ENCODE peak calls at places on chromosomes 2 and 18, in four cellular contexts. One of them, this sample, is unnamed.

GRCh38 chr2:158670292-158670691 is 124.8 kb upstream of the DAPL1 start:
- DNase-seq in GM12878: no peak
- DNase-seq in HepG2: peak
- DNase-seq in K562: no peak
- DNase-seq in this sample: no peak

GRCh38 chr2:198062826-198063225 is 258.4 kb downstream of the PLCL1 start:
- DNase-seq in GM12878: no peak
- DNase-seq in HepG2: no peak
- DNase-seq in K562: no peak
- DNase-seq in this sample: no peak

GRCh38 chr2:9112079-9112721 is 94.4 kb upstream of the ASAP2 start:
- DNase-seq in GM12878: no peak
- DNase-seq in HepG2: no peak
- DNase-seq in K562: peak
- DNase-seq in this sample: peak

GRCh38 chr2:150280255-150280654 is 207.2 kb downstream of the RND3 start:
- DNase-seq in GM12878: no peak
- DNase-seq in HepG2: no peak
- DNase-seq in K562: no peak
- DNase-seq in this sample: no peak

GRCh38 chr18:51447943-51448342 is 250.5 kb upstream of the MEX3C start:
- DNase-seq in GM12878: no peak
- DNase-seq in HepG2: no peak
- DNase-seq in K562: no peak
- DNase-seq in this sample: no peak

GRCh38 chr2:20170646-20171250 is 54.2 kb downstream of the SDC1 start:
- DNase-seq in GM12878: no peak
- DNase-seq in HepG2: no peak
- DNase-seq in K562: no peak
- DNase-seq in this sample: no peak

GRCh38 chr2:53994735-53995538 is 24.1 kb upstream of the PSME4 start:
- DNase-seq in GM12878: no peak
- DNase-seq in HepG2: no peak
- DNase-seq in K562: no peak
- DNase-seq in this sample: no peak

GRCh38 chr2:51065276-51065675 is 33.3 kb upstream of the NRXN1 start:
- DNase-seq in GM12878: no peak
- DNase-seq in HepG2: no peak
- DNase-seq in K562: no peak
- DNase-seq in this sample: no peak

GRCh38 chr2:78418041-78418440 is 607.5 kb upstream of the REG3G start:
- DNase-seq in GM12878: no peak
- DNase-seq in HepG2: no peak
- DNase-seq in K562: no peak
- DNase-seq in this sample: no peak

GRCh38 chr18:27109403-27109802 is 75.7 kb downstream of the CHST9 start:
- DNase-seq in GM12878: no peak
- DNase-seq in HepG2: no peak
- DNase-seq in K562: no peak
- DNase-seq in this sample: no peak

GRCh38 chr2:53985646-53986045 is 14.9 kb upstream of the PSME4 start:
- DNase-seq in GM12878: no peak
- DNase-seq in HepG2: peak
- DNase-seq in K562: no peak
- DNase-seq in this sample: no peak

GRCh38 chr2:159971365-159972122 is 90.9 kb downstream of the PLA2R1 start:
- DNase-seq in GM12878: no peak
- DNase-seq in HepG2: no peak
- DNase-seq in K562: no peak
- DNase-seq in this sample: no peak

GRCh38 chr2:170434900-170435640 is 257.1 kb downstream of the MYO3B start:
- DNase-seq in GM12878: peak
- DNase-seq in HepG2: peak
- DNase-seq in K562: no peak
- DNase-seq in this sample: no peak

GRCh38 chr2:201151127-201152074 is 31.5 kb upstream of the CASP10 start:
- DNase-seq in GM12878: no peak
- DNase-seq in HepG2: peak
- DNase-seq in K562: no peak
- DNase-seq in this sample: peak

GRCh38 chr2:159904565-159905281 is 106.7 kb upstream of the CD302 start:
- DNase-seq in GM12878: no peak
- DNase-seq in HepG2: no peak
- DNase-seq in K562: peak
- DNase-seq in this sample: peak

GRCh38 chr2:152098033-152098797 is 629 bp downstream of the CACNB4 start:
- DNase-seq in GM12878: no peak
- DNase-seq in HepG2: no peak
- DNase-seq in K562: no peak
- DNase-seq in this sample: peak

GRCh38 chr18:48540329-48541025 is 1.6 kb downstream of the CTIF start:
- DNase-seq in GM12878: no peak
- DNase-seq in HepG2: peak
- DNase-seq in K562: peak
- DNase-seq in this sample: peak

GRCh38 chr18:692841-693240 is 19.6 kb downstream of the ENOSF1 start:
- DNase-seq in GM12878: no peak
- DNase-seq in HepG2: no peak
- DNase-seq in K562: no peak
- DNase-seq in this sample: no peak

GRCh38 chr2:40488927-40489677 is 37.2 kb upstream of the SLC8A1 start:
- DNase-seq in GM12878: no peak
- DNase-seq in HepG2: no peak
- DNase-seq in K562: no peak
- DNase-seq in this sample: no peak

GRCh38 chr2:98295721-98296414 is 50.4 kb upstream of the CNGA3 start:
- DNase-seq in GM12878: no peak
- DNase-seq in HepG2: no peak
- DNase-seq in K562: peak
- DNase-seq in this sample: no peak

GRCh38 chr18:7896164-7896563 is 329.0 kb downstream of the PTPRM start:
- DNase-seq in GM12878: no peak
- DNase-seq in HepG2: no peak
- DNase-seq in K562: no peak
- DNase-seq in this sample: no peak

GRCh38 chr18:13179566-13180113 is 38.9 kb upstream of the LDLRAD4 start:
- DNase-seq in GM12878: no peak
- DNase-seq in HepG2: peak
- DNase-seq in K562: no peak
- DNase-seq in this sample: no peak

GRCh38 chr2:190862591-190862991 is 18.0 kb upstream of the GLS start:
- DNase-seq in GM12878: no peak
- DNase-seq in HepG2: no peak
- DNase-seq in K562: no peak
- DNase-seq in this sample: no peak

GRCh38 chr2:212392048-212392447 is 146.6 kb downstream of the ERBB4 start:
- DNase-seq in GM12878: no peak
- DNase-seq in HepG2: no peak
- DNase-seq in K562: no peak
- DNase-seq in this sample: no peak

GRCh38 chr2:175955168-175955567 is 46.9 kb downstream of the LNPK start:
- DNase-seq in GM12878: no peak
- DNase-seq in HepG2: no peak
- DNase-seq in K562: peak
- DNase-seq in this sample: no peak

GRCh38 chr2:71927757-71928715 is 219.6 kb downstream of the CYP26B1 start:
- DNase-seq in GM12878: no peak
- DNase-seq in HepG2: no peak
- DNase-seq in K562: no peak
- DNase-seq in this sample: no peak

GRCh38 chr2:38743672-38744398 is 7.3 kb downstream of the SRSF7 start:
- DNase-seq in GM12878: no peak
- DNase-seq in HepG2: no peak
- DNase-seq in K562: no peak
- DNase-seq in this sample: no peak

GRCh38 chr2:134647607-134648256 is 71.1 kb downstream of the TMEM163 start:
- DNase-seq in GM12878: no peak
- DNase-seq in HepG2: no peak
- DNase-seq in K562: no peak
- DNase-seq in this sample: no peak

GRCh38 chr2:48812376-48812775 is 56.9 kb upstream of the LHCGR start:
- DNase-seq in GM12878: no peak
- DNase-seq in HepG2: no peak
- DNase-seq in K562: no peak
- DNase-seq in this sample: no peak

GRCh38 chr2:148525130-148525529 is 119.4 kb upstream of the EPC2 start:
- DNase-seq in GM12878: no peak
- DNase-seq in HepG2: no peak
- DNase-seq in K562: no peak
- DNase-seq in this sample: no peak

DNA sequence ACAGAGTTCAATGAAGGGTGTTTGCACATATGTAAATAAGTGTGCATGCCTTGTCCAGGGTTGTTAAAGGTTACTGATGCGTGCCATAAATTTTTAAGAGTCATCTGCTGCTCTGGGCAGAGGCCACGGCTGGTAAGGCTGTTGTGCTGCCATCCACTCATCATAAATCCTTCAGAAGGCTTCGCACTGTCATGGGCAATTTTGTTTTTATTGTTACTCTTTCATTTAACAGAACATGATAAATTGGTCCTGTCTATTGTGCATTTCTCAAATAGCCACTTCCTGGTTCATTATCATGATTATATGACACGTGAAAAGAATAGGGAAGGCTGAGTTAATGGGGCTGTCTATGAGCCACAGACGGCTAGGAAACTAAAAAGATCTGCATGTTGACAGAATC is 634.3 kb upstream of the SOX11 start:
- DNase-seq in GM12878: no peak
- DNase-seq in HepG2: no peak
- DNase-seq in K562: no peak
- DNase-seq in this sample: no peak
- TF ChIP-seq CHD2 in GM12878: no peak
- TF ChIP-seq CHD2 in HepG2: no peak
- TF ChIP-seq CHD2 in K562: no peak
- TF ChIP-seq CHD2 in this sample: no peak

GRCh38 chr2:168345601-168346000 is 98.2 kb upstream of the STK39 start:
- DNase-seq in GM12878: no peak
- DNase-seq in HepG2: no peak
- DNase-seq in K562: no peak
- DNase-seq in this sample: no peak

GRCh38 chr2:168350380-168350779 is 103.0 kb upstream of the STK39 start:
- DNase-seq in GM12878: no peak
- DNase-seq in HepG2: no peak
- DNase-seq in K562: no peak
- DNase-seq in this sample: no peak

GRCh38 chr2:168344706-168345105 is 97.3 kb upstream of the STK39 start:
- DNase-seq in GM12878: no peak
- DNase-seq in HepG2: no peak
- DNase-seq in K562: no peak
- DNase-seq in this sample: no peak

GRCh38 chr2:168346725-168347477 is 99.5 kb upstream of the STK39 start:
- DNase-seq in GM12878: peak
- DNase-seq in HepG2: peak
- DNase-seq in K562: peak
- DNase-seq in this sample: peak

DNA sequence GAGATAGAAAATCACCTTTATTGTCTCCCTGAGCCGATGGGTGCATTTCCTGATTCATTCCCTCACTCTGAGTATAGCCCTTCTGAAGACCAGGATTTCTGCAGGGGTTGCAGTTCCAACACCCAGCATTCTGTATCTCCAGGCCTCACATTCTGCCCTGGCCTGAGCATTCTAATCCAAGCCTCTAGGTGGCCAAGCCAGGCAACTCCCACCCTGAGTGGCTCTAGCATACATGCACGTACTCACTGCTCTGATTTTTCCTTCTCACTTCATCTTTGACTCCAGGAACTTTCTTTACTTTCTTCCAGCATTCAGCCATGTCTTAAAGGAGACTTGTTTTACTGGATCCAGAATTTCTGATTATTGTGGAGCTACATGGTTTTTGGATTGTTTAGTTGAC is 100.7 kb upstream of the STK39 start:
- DNase-seq in GM12878: no peak
- DNase-seq in HepG2: peak
- DNase-seq in K562: peak
- DNase-seq in this sample: peak
- TF ChIP-seq POLR2AphosphoS2 in GM12878: no peak
- TF ChIP-seq POLR2AphosphoS2 in HepG2: no peak
- TF ChIP-seq POLR2AphosphoS2 in K562: no peak
- TF ChIP-seq POLR2AphosphoS2 in this sample: no peak

GRCh38 chr2:157328133-157328532 is 2.5 kb upstream of the ERMN start:
- DNase-seq in GM12878: no peak
- DNase-seq in HepG2: no peak
- DNase-seq in K562: no peak
- DNase-seq in this sample: no peak
- H3K4me3 ChIP-seq in GM12878: no peak
- H3K4me3 ChIP-seq in HepG2: no peak
- H3K4me3 ChIP-seq in K562: no peak
- H3K4me3 ChIP-seq in this sample: no peak

GRCh38 chr2:119694994-119695521 is 16.1 kb downstream of the TMEM177 start:
- DNase-seq in GM12878: no peak
- DNase-seq in HepG2: peak
- DNase-seq in K562: no peak
- DNase-seq in this sample: no peak

GRCh38 chr2:119696005-119696404 is 17.0 kb downstream of the TMEM177 start:
- DNase-seq in GM12878: no peak
- DNase-seq in HepG2: no peak
- DNase-seq in K562: no peak
- DNase-seq in this sample: no peak

GRCh38 chr2:119699016-119699606 is 20.1 kb downstream of the TMEM177 start:
- DNase-seq in GM12878: no peak
- DNase-seq in HepG2: no peak
- DNase-seq in K562: no peak
- DNase-seq in this sample: no peak

GRCh38 chr2:119696494-119697030 is 17.6 kb downstream of the TMEM177 start:
- DNase-seq in GM12878: no peak
- DNase-seq in HepG2: no peak
- DNase-seq in K562: no peak
- DNase-seq in this sample: no peak

GRCh38 chr2:119697290-119698013 is 18.5 kb downstream of the TMEM177 start:
- DNase-seq in GM12878: peak
- DNase-seq in HepG2: no peak
- DNase-seq in K562: no peak
- DNase-seq in this sample: no peak
- TF ChIP-seq CHD2 in GM12878: no peak
- TF ChIP-seq CHD2 in HepG2: no peak
- TF ChIP-seq CHD2 in K562: no peak
- TF ChIP-seq CHD2 in this sample: no peak

GRCh38 chr18:59551902-59552635 is 145.2 kb downstream of the CCBE1 start:
- DNase-seq in GM12878: no peak
- DNase-seq in HepG2: no peak
- DNase-seq in K562: no peak
- DNase-seq in this sample: no peak

GRCh38 chr18:59554796-59555195 is 142.4 kb downstream of the CCBE1 start:
- DNase-seq in GM12878: no peak
- DNase-seq in HepG2: no peak
- DNase-seq in K562: no peak
- DNase-seq in this sample: no peak

GRCh38 chr18:59553273-59553672 is 143.9 kb downstream of the CCBE1 start:
- DNase-seq in GM12878: no peak
- DNase-seq in HepG2: no peak
- DNase-seq in K562: no peak
- DNase-seq in this sample: no peak

GRCh38 chr18:59559528-59559927 is 137.7 kb downstream of the CCBE1 start:
- DNase-seq in GM12878: no peak
- DNase-seq in HepG2: no peak
- DNase-seq in K562: no peak
- DNase-seq in this sample: no peak

GRCh38 chr18:59556265-59556664 is 141.0 kb downstream of the CCBE1 start:
- DNase-seq in GM12878: no peak
- DNase-seq in HepG2: no peak
- DNase-seq in K562: no peak
- DNase-seq in this sample: no peak
- TF ChIP-seq POLR2AphosphoS2 in GM12878: no peak
- TF ChIP-seq POLR2AphosphoS2 in HepG2: no peak
- TF ChIP-seq POLR2AphosphoS2 in K562: no peak
- TF ChIP-seq POLR2AphosphoS2 in this sample: no peak